ENCODE peak calls at places on chromosomes 12 and 14, in eight cellular contexts. G is tibial nerve, D is AG04449, Z is HCT116, S is mesothelial cell of epicardium, X is left ventricle myocardium inferior, A is MCF 10A, R is adrenal gland. Q is an unnamed sample.

GRCh38 chr14:81341405-81342180 is 58.5 kb downstream of the STON2 start:
- DNase-seq in G (no peak), D (no peak), Z (no peak), S (no peak), X (no peak), A (no peak), R (no peak), Q (no peak)

GRCh38 chr12:69933115-69933552 is 108.1 kb downstream of the MYRFL start:
- DNase-seq in G (no peak), D (no peak), Z (no peak), S (no peak), X (no peak), A (no peak), R (no peak), Q (no peak)

GRCh38 chr12:75759842-75760260 is 248.4 kb upstream of the KRR1 start:
- DNase-seq in G (no peak), D (peak; percentile 51), Z (peak; percentile 76), S (no peak), X (no peak), A (peak; percentile 48), R (no peak), Q (no peak)

GRCh38 chr14:36518031-36518585 is 1.9 kb downstream of the NKX2-1 start:
- DNase-seq in G (no peak), D (no peak), Z (no peak), S (no peak), X (no peak), A (no peak), R (no peak), Q (peak; percentile 28)

GRCh38 chr12:7045913-7046312 is 14.6 kb upstream of the C1S start:
- DNase-seq in G (no peak), D (no peak), Z (no peak), S (no peak), X (no peak), A (no peak), R (no peak), Q (no peak)

GRCh38 chr12:53213348-53213747 is 6.3 kb upstream of the ITGB7 start:
- DNase-seq in G (peak; percentile 77), D (no peak), Z (no peak), S (peak; percentile 93), X (peak; percentile 87), A (peak; percentile 72), R (peak; percentile 84), Q (peak; percentile 84)

GRCh38 chr14:68506645-68507405 is 286.0 kb downstream of the ZFP36L1 start:
- DNase-seq in G (no peak), D (no peak), Z (no peak), S (no peak), X (no peak), A (no peak), R (no peak), Q (peak; percentile 45)

GRCh38 chr12:76199808-76200207 is 115.3 kb upstream of the NAP1L1 start:
- DNase-seq in G (no peak), D (no peak), Z (no peak), S (no peak), X (no peak), A (peak; percentile 27), R (no peak), Q (no peak)

GRCh38 chr12:38664661-38665269 is 240.6 kb downstream of the CPNE8 start:
- DNase-seq in G (no peak), D (no peak), Z (peak; percentile 15), S (no peak), X (no peak), A (peak; percentile 58), R (no peak), Q (peak; percentile 5)
- TF ChIP-seq CTCF in G (no peak), D (no peak), Z (peak; percentile 73), S (peak; percentile 18), X (peak; percentile 54), A (peak; percentile 38), R (peak; percentile 43), Q (no peak)

GRCh38 chr12:47944685-47945340 is 18.6 kb upstream of the TMEM106C start:
- DNase-seq in G (no peak), D (no peak), Z (no peak), S (no peak), X (no peak), A (no peak), R (no peak), Q (no peak)

GRCh38 chr12:47943492-47944359 is 19.7 kb upstream of the TMEM106C start:
- DNase-seq in G (no peak), D (no peak), Z (peak; percentile 16), S (no peak), X (no peak), A (no peak), R (peak; percentile 79), Q (no peak)

GRCh38 chr12:47941475-47942326 is 21.7 kb upstream of the TMEM106C start:
- DNase-seq in G (no peak), D (no peak), Z (no peak), S (no peak), X (no peak), A (no peak), R (no peak), Q (no peak)

GRCh38 chr12:47940773-47941474 is 22.5 kb upstream of the TMEM106C start:
- DNase-seq in G (no peak), D (no peak), Z (no peak), S (no peak), X (no peak), A (no peak), R (no peak), Q (no peak)

DNA sequence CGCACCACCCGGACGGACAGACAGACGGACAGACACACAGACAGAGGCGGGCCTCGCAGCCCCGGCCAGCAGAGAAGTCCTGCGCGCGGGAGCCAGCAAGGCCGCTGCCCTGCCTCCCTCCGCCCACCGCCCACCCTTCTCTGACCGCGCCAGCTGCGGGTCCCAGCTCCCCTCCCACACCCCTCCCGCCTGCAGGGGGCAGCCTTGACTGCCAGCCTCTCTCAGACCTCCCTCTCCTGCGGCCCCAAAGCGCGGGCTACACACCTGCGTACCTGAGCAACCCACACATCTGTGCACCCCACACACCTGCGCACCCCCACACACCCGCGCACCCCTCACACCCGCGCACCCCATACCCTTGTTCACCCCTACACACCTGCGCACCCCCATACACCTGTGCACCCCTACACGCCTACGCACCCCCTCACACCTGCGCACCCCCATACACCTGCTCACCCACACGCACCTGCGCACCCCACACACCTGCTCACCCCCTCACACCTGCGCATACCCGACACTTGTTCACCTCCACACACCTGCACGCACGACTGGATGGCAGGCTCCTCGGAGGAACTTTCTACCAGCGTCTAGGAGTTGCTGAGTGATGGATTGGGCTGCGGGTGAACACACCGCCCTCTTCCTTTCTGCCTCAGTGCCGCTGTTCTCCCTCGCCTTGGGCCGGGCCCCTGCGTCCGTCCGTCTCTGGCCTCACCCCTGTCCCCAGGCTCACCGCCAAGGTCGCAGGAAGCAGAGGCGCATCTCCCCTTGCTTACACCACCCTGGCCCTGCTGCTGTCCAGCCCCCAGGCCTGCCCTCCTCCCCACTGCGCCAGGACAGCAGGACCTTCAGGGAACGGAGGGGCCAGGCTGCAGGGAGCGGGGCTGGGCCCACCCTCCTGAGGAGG is 20.8 kb upstream of the TMEM106C start:
- DNase-seq in G (no peak), D (no peak), Z (no peak), S (no peak), X (no peak), A (no peak), R (peak; percentile 27), Q (peak; percentile 75)
- TF ChIP-seq CTCF in G (no peak), D (peak; percentile 15), Z (peak; percentile 47), S (no peak), X (no peak), A (no peak), R (no peak), Q (peak; percentile 13)

GRCh38 chr14:57487771-57488170 is 5.9 kb downstream of the CCDC198 start:
- DNase-seq in G (no peak), D (no peak), Z (no peak), S (no peak), X (no peak), A (no peak), R (no peak), Q (no peak)

GRCh38 chr14:57485635-57486034 is 8.0 kb downstream of the CCDC198 start:
- DNase-seq in G (no peak), D (no peak), Z (no peak), S (no peak), X (no peak), A (no peak), R (no peak), Q (no peak)

GRCh38 chr14:57492859-57493258 is 798 bp downstream of the CCDC198 start:
- DNase-seq in G (no peak), D (peak; percentile 14), Z (no peak), S (no peak), X (no peak), A (peak; percentile 78), R (peak; percentile 25), Q (no peak)

DNA sequence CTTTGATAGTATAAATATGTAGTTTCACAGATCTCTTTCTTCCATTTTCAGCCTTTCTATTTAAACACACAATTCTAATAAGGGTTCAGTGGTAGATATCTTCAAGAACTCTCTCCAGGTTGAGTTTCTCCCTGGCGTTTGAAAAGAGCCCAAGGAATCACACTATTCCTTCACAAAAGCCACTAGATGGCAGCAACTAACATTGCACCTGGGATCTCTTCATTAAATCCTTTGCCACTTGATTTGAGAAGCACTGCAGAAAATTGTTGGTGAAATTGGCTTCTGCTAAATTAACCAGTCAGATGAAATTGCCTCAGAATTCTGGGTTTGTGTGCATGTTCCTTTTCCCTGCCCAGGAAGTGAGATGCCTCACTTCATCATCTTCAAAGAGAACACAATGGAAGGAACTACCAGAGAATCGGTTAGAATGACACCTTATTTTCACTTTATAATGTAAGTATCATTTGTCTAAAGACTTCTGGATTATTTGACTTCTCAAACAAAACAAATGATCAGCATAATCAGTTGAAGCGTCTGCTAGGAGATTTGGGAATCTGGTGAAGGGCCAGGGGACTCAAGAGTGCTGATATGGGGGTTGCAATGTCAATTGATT is 6.8 kb downstream of the CCDC198 start:
- DNase-seq in G (peak; percentile 8), D (no peak), Z (peak; percentile 18), S (no peak), X (no peak), A (peak; percentile 64), R (peak; percentile 17), Q (no peak)
- TF ChIP-seq CTCF in G (peak; percentile 55), D (peak; percentile 55), Z (peak; percentile 69), S (peak; percentile 41), X (peak; percentile 70), A (peak; percentile 62), R (peak; percentile 63), Q (peak; percentile 48)

GRCh38 chr12:57369202-57369601 is 61.6 kb downstream of the R3HDM2 start:
- DNase-seq in G (no peak), D (no peak), Z (no peak), S (no peak), X (no peak), A (no peak), R (no peak), Q (no peak)

GRCh38 chr12:57367121-57367520 is 63.7 kb downstream of the R3HDM2 start:
- DNase-seq in G (no peak), D (no peak), Z (no peak), S (no peak), X (no peak), A (no peak), R (no peak), Q (no peak)

GRCh38 chr12:57370696-57371095 is 60.1 kb downstream of the R3HDM2 start:
- DNase-seq in G (no peak), D (peak; percentile 7), Z (no peak), S (no peak), X (no peak), A (no peak), R (no peak), Q (no peak)

GRCh38 chr12:57370084-57370483 is 60.8 kb downstream of the R3HDM2 start:
- DNase-seq in G (no peak), D (no peak), Z (no peak), S (no peak), X (no peak), A (no peak), R (no peak), Q (no peak)

DNA sequence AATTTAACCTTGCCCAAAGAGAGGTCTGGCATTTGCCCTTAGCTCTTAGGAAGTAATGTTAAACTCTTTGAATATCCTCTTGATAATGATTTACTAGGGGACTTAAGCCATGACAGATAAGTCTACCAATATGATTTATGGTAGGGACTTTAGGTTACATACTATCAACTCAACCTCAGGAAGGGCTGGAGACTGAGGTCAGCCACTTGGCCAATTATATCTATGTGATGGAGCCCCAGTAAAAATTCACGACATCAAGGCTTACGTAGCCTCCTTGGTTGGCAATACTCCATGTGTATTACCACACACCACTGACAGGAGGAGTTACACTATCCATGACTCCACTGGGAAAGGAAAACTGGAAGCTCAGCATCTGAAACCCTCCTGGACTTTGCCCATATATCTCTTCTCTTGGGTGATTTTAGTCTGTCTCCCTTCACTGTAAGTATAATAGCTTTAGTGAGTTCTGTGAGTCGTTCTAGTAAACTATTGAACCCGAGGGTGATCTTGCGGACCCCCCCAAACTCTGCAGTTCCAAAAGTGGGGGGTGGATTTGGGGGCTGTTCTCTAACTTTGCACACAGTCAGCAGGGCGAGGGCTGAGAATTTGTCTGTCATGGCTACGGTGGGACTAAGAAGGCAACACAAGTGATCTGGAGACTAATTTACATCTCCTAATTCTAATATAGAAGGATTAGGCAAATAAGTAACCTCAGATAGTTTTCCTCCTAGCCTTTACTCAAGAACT is 62.3 kb downstream of the R3HDM2 start:
- DNase-seq in G (no peak), D (no peak), Z (no peak), S (no peak), X (no peak), A (peak; percentile 24), R (no peak), Q (no peak)
- TF ChIP-seq CTCF in G (no peak), D (no peak), Z (no peak), S (no peak), X (no peak), A (no peak), R (peak; percentile 15), Q (no peak)